ENCODE peak calls at places on chromosomes 13 and 19, in seven cellular contexts. C, L, N, J, Q, G and E are unnamed samples.

GRCh38 chr13:48769107-48769704 is 115.5 kb downstream of the CYSLTR2 start:
- DNase-seq in Q (peak; percentile 76), L (peak; percentile 85), N (peak; percentile 86), G (peak; percentile 61), J (peak; percentile 26), C (peak; percentile 77), E (peak; percentile 53)

GRCh38 chr19:50344661-50345318 is 15.6 kb upstream of the KCNC3 start:
- DNase-seq in N (no peak), L (no peak), G (no peak), C (no peak), J (peak; percentile 90), Q (no peak), E (no peak)

GRCh38 chr19:11286312-11286974 is 9.5 kb upstream of the TSPAN16 start:
- DNase-seq in C (no peak), L (no peak), G (no peak), N (no peak), Q (no peak), J (no peak), E (no peak)

GRCh38 chr19:12788682-12789097 is 2.6 kb upstream of the JUNB start:
- DNase-seq in G (peak; percentile 51), N (peak; percentile 67), J (peak; percentile 85), L (no peak), Q (peak; percentile 92), C (no peak), E (peak; percentile 51)

GRCh38 chr19:13037161-13037560 is 41.9 kb downstream of the NFIX start:
- DNase-seq in Q (peak; percentile 66), N (no peak), L (peak; percentile 48), G (no peak), J (no peak), C (no peak), E (no peak)

GRCh38 chr13:28654276-28654675 is 4.7 kb upstream of the POMP start:
- DNase-seq in Q (no peak), L (no peak), G (no peak), C (no peak), J (no peak), N (no peak), E (no peak)

GRCh38 chr19:41373993-41374392 is 2.3 kb upstream of the TMEM91 start:
- DNase-seq in C (no peak), G (no peak), Q (peak; percentile 89), J (no peak), L (no peak), N (peak; percentile 76), E (no peak)

GRCh38 chr13:21884965-21885567 is 214.2 kb downstream of the FGF9 start:
- DNase-seq in Q (no peak), N (no peak), J (no peak), G (no peak), L (no peak), C (no peak), E (no peak)

GRCh38 chr19:11422163-11423068 is 3.3 kb upstream of the RGL3 start:
- DNase-seq in Q (peak; percentile 93), J (peak; percentile 88), N (no peak), G (peak; percentile 54), L (no peak), C (peak; percentile 18), E (peak; percentile 32)

GRCh38 chr13:23289917-23290357 is 109.2 kb downstream of the SGCG start:
- DNase-seq in C (no peak), N (no peak), Q (no peak), J (no peak), G (no peak), L (no peak), E (no peak)

GRCh38 chr13:97011446-97012131 is 17.3 kb upstream of the OXGR1 start:
- DNase-seq in J (no peak), Q (no peak), G (no peak), N (no peak), C (no peak), L (no peak), E (no peak)

GRCh38 chr13:45879666-45880065 is 28.1 kb upstream of the SIAH3 start:
- DNase-seq in G (no peak), L (no peak), J (no peak), C (no peak), Q (no peak), N (no peak), E (no peak)

GRCh38 chr19:33434886-33435705 is 61.6 kb downstream of the CEBPG start:
- DNase-seq in C (no peak), L (peak; percentile 4), G (no peak), J (no peak), N (no peak), Q (peak; percentile 31), E (no peak)

GRCh38 chr13:94346261-94347019 is 133.0 kb downstream of the DCT start:
- DNase-seq in C (no peak), L (no peak), Q (no peak), J (no peak), N (no peak), G (no peak), E (no peak)

GRCh38 chr19:39595950-39596349 is 6.4 kb upstream of the LGALS13 start:
- DNase-seq in J (no peak), Q (no peak), C (no peak), N (no peak), L (no peak), G (no peak), E (no peak)

GRCh38 chr19:1608414-1609391 is 3.4 kb upstream of the UQCR11 start:
- DNase-seq in L (no peak), J (no peak), C (no peak), Q (no peak), N (no peak), G (no peak), E (no peak)